ENCODE peak calls at places on chromosomes 16 and 17, in five cellular contexts. P is neuronal stem cell, K is PC-3, V is MM.1S, H is mesenchymal stem cell. G is an unnamed sample.

GRCh38 chr16:15988268-15989013 is 39.0 kb downstream of the ABCC1 start:
- DNase-seq in P (no peak), K (no peak), V (no peak), H (peak; percentile 82), G (peak; percentile 44)

GRCh38 chr17:77437017-77437416 is 296.2 kb downstream of the SEC14L1 start:
- DNase-seq in P (no peak), K (peak; percentile 35), V (no peak), H (peak; percentile 78), G (peak; percentile 71)

GRCh38 chr16:6682142-6682811 is 650.4 kb upstream of the RBFOX1 start:
- DNase-seq in P (peak; percentile 44), K (peak; percentile 6), V (peak; percentile 45), H (no peak), G (no peak)

GRCh38 chr17:80790021-80790765 is 201.4 kb upstream of the CHMP6 start:
- DNase-seq in P (no peak), K (no peak), V (no peak), H (peak; percentile 78), G (no peak)

GRCh38 chr16:50067290-50067853 is 1.6 kb downstream of the HEATR3 start:
- DNase-seq in P (peak; percentile 23), K (peak; percentile 36), V (peak; percentile 53), H (peak; percentile 79), G (peak; percentile 48)

GRCh38 chr17:35083071-35083470 is 19.6 kb upstream of the RFFL start:
- DNase-seq in P (no peak), K (no peak), V (no peak), H (no peak), G (no peak)

GRCh38 chr16:67719778-67720144 is 645 bp upstream of the GFOD2 start:
- DNase-seq in P (peak; percentile 27), K (no peak), V (peak; percentile 29), H (peak; percentile 80), G (peak; percentile 60)

GRCh38 chr17:33513769-33514168 is 220.7 kb upstream of the ASIC2 start:
- DNase-seq in P (no peak), K (no peak), V (no peak), H (no peak), G (no peak)

GRCh38 chr16:23836404-23837291 is 865 bp downstream of the PRKCB start:
- DNase-seq in P (no peak), K (no peak), V (no peak), H (no peak), G (no peak)

GRCh38 chr17:79439493-79439892 is 171.4 kb downstream of the RBFOX3 start:
- DNase-seq in P (no peak), K (no peak), V (no peak), H (no peak), G (no peak)

GRCh38 chr17:71084219-71084618 is 914.9 kb downstream of the KCNJ2 start:
- DNase-seq in P (peak; percentile 30), K (peak; percentile 77), V (peak; percentile 29), H (peak; percentile 46), G (no peak)

GRCh38 chr16:85425061-85425662 is 188.0 kb upstream of the GSE1 start:
- DNase-seq in P (no peak), K (no peak), V (no peak), H (no peak), G (no peak)

GRCh38 chr16:12092347-12092882 is 115.9 kb downstream of the SNX29 start:
- DNase-seq in P (no peak), K (peak; percentile 48), V (no peak), H (peak; percentile 91), G (peak; percentile 94)

GRCh38 chr17:83128306-83129240 is 49.2 kb downstream of the METRNL start:
- DNase-seq in P (no peak), K (no peak), V (no peak), H (no peak), G (no peak)

GRCh38 chr17:21394265-21394664 is 18.1 kb downstream of the KCNJ12 start:
- DNase-seq in P (no peak), K (peak; percentile 77), V (no peak), H (no peak), G (no peak)

GRCh38 chr16:89283449-89283848 is 65.9 kb downstream of the ZNF778 start:
- DNase-seq in P (no peak), K (no peak), V (no peak), H (no peak), G (no peak)

GRCh38 chr16:89281829-89282228 is 64.3 kb downstream of the ZNF778 start:
- DNase-seq in P (no peak), K (no peak), V (no peak), H (no peak), G (no peak)

GRCh38 chr16:89281189-89281577 is 63.7 kb downstream of the ZNF778 start:
- DNase-seq in P (no peak), K (no peak), V (no peak), H (no peak), G (no peak)

GRCh38 chr16:89280546-89281188 is 63.2 kb downstream of the ZNF778 start:
- DNase-seq in P (no peak), K (no peak), V (no peak), H (no peak), G (no peak)

GRCh38 chr16:89282523-89282922 is 65.0 kb downstream of the ZNF778 start:
- DNase-seq in P (no peak), K (no peak), V (no peak), H (no peak), G (no peak)
- H3K4me3 ChIP-seq in P (no peak overlapping the region), K (no peak overlapping the region), V (no peak overlapping the region), H (no peak overlapping the region), G (no peak overlapping the region)

GRCh38 chr17:73065376-73065775 is 27.1 kb downstream of the SLC39A11 start:
- DNase-seq in P (no peak), K (no peak), V (no peak), H (no peak), G (no peak)

GRCh38 chr17:73062726-73063125 is 29.8 kb downstream of the SLC39A11 start:
- DNase-seq in P (no peak), K (no peak), V (no peak), H (no peak), G (no peak)

GRCh38 chr17:73067075-73067474 is 25.4 kb downstream of the SLC39A11 start:
- DNase-seq in P (no peak), K (no peak), V (no peak), H (peak; percentile 9), G (peak; percentile 27)

GRCh38 chr17:73066148-73066884 is 26.2 kb downstream of the SLC39A11 start:
- DNase-seq in P (no peak), K (peak; percentile 19), V (no peak), H (peak; percentile 16), G (no peak)

GRCh38 chr17:73064084-73064938 is 28.2 kb downstream of the SLC39A11 start:
- DNase-seq in P (no peak), K (no peak), V (no peak), H (peak; percentile 2), G (no peak)
- H3K27ac ChIP-seq in P (no peak overlapping the region), K (no peak overlapping the region), V (no peak overlapping the region), H (no peak overlapping the region), G (no peak overlapping the region)

GRCh38 chr16:51607202-51607756 is 456.2 kb upstream of the SALL1 start:
- DNase-seq in P (no peak), K (no peak), V (no peak), H (no peak), G (no peak)
- H2AFZ ChIP-seq in P (peak overlapping the region; percentile 2), K (no peak overlapping the region), V (no peak overlapping the region), H (no peak overlapping the region), G (no peak overlapping the region)

GRCh38 chr17:50533185-50533584 is 650 bp downstream of the EPN3 start:
- DNase-seq in P (no peak), K (no peak), V (no peak), H (no peak), G (no peak)
- H3K4me3 ChIP-seq in P (no peak overlapping the region), K (peak overlapping the region; percentile 78), V (no peak overlapping the region), H (no peak overlapping the region), G (no peak overlapping the region)

GRCh38 chr16:56604966-56605365 is 3.4 kb upstream of the MT2A start:
- DNase-seq in P (no peak), K (no peak), V (no peak), H (no peak), G (no peak)
- H3K27ac ChIP-seq in P (no peak overlapping the region), K (no peak overlapping the region), V (no peak overlapping the region), H (no peak overlapping the region), G (no peak overlapping the region)

DNA sequence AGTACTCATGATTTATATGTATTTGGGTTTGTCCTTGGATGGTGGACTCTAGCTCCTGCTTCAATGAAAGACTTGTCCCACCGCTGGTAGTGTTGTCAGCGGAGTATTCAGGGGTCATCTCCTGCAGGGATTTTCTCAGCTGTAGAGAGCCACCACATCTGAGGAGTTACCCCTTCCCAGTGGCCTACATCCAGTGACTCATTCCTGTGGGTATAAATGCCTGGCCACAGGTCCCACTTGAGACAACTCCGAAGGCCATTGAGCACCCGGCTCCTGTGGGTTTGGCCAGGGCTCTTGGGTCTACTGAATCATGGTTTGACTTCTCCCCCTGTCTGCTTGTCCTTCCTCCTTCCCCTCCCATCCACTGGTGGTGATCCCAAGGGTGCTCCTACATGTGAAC is 34.6 kb upstream of the WSB1 start:
- DNase-seq in P (no peak), K (no peak), V (no peak), H (no peak), G (peak; percentile 23)
- H2AFZ ChIP-seq in P (no peak overlapping the region), K (no peak overlapping the region), V (no peak overlapping the region), H (no peak overlapping the region), G (no peak overlapping the region)

GRCh38 chr16:51146256-51146924 is 4.7 kb downstream of the SALL1 start:
- DNase-seq in P (no peak), K (no peak), V (no peak), H (peak; percentile 85), G (peak; percentile 64)

GRCh38 chr16:51149721-51150158 is 1.3 kb downstream of the SALL1 start:
- DNase-seq in P (no peak), K (no peak), V (no peak), H (peak; percentile 25), G (no peak)

GRCh38 chr16:51149251-51149661 is 1.8 kb downstream of the SALL1 start:
- DNase-seq in P (no peak), K (no peak), V (no peak), H (peak; percentile 58), G (no peak)

GRCh38 chr16:51148674-51149228 is 2.3 kb downstream of the SALL1 start:
- DNase-seq in P (no peak), K (no peak), V (no peak), H (peak; percentile 51), G (no peak)

DNA sequence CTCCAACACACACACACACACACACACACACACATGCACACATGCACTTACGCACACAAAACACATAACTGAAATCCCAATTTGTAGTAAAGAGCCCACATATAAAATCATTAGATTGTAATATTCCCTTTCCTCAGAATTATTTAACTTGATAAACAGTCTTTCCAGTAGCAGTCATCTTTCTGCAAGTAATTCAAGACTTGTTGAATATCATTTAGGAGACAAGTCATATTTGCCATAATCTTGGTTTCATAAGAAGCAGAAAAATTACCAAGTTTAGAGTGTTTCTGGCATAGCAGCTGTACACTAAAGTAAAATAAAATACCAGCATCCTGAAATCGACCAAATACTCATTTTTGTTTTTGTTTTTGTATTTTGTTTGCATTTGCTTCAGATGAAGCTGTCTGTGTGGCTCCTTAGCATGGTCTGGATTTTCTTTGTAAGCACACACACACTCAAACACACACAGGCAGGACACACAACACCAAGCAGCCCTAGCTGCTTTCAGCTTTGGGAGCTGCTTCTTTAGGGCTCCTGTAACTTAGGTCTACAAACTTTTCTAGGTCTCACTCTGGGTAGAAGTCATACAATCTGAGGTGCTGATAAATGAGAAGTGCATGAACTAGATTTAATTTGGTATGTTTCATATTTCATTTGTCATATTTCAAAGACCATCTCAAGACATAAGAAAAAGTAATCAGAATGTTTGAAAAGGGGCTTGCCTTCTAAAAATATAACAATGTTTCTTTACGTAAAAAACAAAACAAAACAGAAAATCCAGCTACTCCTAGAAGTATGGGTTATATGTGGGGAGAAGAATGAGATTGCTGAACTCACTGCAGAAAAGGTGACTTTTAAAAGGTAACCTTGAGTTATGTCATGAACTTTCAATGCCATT is 3.0 kb downstream of the SALL1 start:
- DNase-seq in P (no peak), K (no peak), V (no peak), H (peak; percentile 60), G (no peak)
- H3K4me3 ChIP-seq in P (peak overlapping the region; percentile 67), K (no peak overlapping the region), V (no peak overlapping the region), H (no peak overlapping the region), G (peak overlapping the region; percentile 74)

G was measured in astrocyte.